ENCODE peak calls at places on chromosomes 16 and 17, in seven cellular contexts. D, M, N, O, P, G and Y are unnamed samples.

GRCh38 chr16:50393461-50394214 is 24.9 kb upstream of the BRD7 start:
- DNase-seq in N (no peak), P (no peak), D (no peak), G (no peak), M (no peak), O (no peak), Y (no peak)

GRCh38 chr16:77307764-77308561 is 108.8 kb downstream of the SYCE1L start:
- DNase-seq in N (no peak), D (no peak), G (no peak), P (no peak), M (no peak), O (peak), Y (no peak)

GRCh38 chr17:45101883-45102811 is 30.2 kb downstream of the PLCD3 start:
- DNase-seq in G (no peak), O (no peak), P (peak), M (no peak), D (no peak), N (no peak), Y (no peak)

GRCh38 chr16:78277374-78277773 is 177.9 kb downstream of the WWOX start:
- DNase-seq in G (no peak), M (no peak), O (no peak), D (no peak), P (no peak), N (no peak), Y (no peak)

GRCh38 chr17:29024456-29024952 is 18.4 kb upstream of the PIPOX start:
- DNase-seq in O (no peak), M (no peak), G (no peak), N (no peak), D (no peak), P (no peak), Y (no peak)

GRCh38 chr16:69834817-69835477 is 72.8 kb downstream of the WWP2 start:
- DNase-seq in P (no peak), M (no peak), D (no peak), O (no peak), G (no peak), N (no peak), Y (no peak)

GRCh38 chr16:87598431-87598830 is 3.9 kb upstream of the JPH3 start:
- DNase-seq in P (no peak), O (no peak), N (no peak), G (no peak), M (no peak), D (no peak), Y (no peak)

GRCh38 chr17:81712468-81713003 is 452 bp downstream of the SLC25A10 start:
- DNase-seq in P (no peak), M (no peak), O (no peak), G (no peak), N (no peak), D (no peak), Y (no peak)

GRCh38 chr17:63911041-63911635 is at the start of gene CSHL1:
- DNase-seq in P (no peak), D (no peak), M (no peak), G (no peak), O (no peak), N (no peak), Y (no peak)

GRCh38 chr16:10009691-10010090 is 172.5 kb downstream of the GRIN2A start:
- DNase-seq in O (no peak), P (no peak), D (no peak), N (no peak), G (no peak), M (no peak), Y (no peak)

GRCh38 chr16:88453621-88454314 is 688 bp downstream of the ZFPM1 start:
- DNase-seq in M (no peak), O (no peak), G (no peak), P (no peak), D (no peak), N (no peak), Y (peak)

GRCh38 chr16:11835891-11836652 is 15.3 kb downstream of the RSL1D1 start:
- DNase-seq in O (no peak), G (no peak), M (no peak), N (no peak), D (no peak), P (no peak), Y (no peak)

GRCh38 chr16:55489119-55489955 is 10.3 kb downstream of the MMP2 start:
- DNase-seq in G (no peak), O (no peak), P (no peak), D (no peak), M (no peak), N (peak), Y (no peak)

GRCh38 chr17:78562734-78563133 is 14.5 kb downstream of the DNAH17 start:
- DNase-seq in N (no peak), M (no peak), P (no peak), O (no peak), G (no peak), D (no peak), Y (no peak)

GRCh38 chr17:7559307-7560171 is 989 bp downstream of the TNFSF13 start:
- DNase-seq in D (no peak), G (no peak), N (no peak), M (no peak), P (no peak), O (no peak), Y (no peak)

GRCh38 chr16:89557230-89557935 is 3.1 kb upstream of the RPL13 start:
- DNase-seq in M (peak), G (no peak), N (peak), O (no peak), P (peak), D (no peak), Y (peak)

GRCh38 chr17:4938670-4939553 is 934 bp downstream of the SLC25A11 start:
- DNase-seq in P (no peak), M (no peak), O (no peak), N (no peak), G (no peak), D (no peak), Y (no peak)

GRCh38 chr17:35747540-35748017 is 5.5 kb downstream of the GAS2L2 start:
- DNase-seq in D (peak), O (no peak), M (peak), P (peak), G (peak), N (peak), Y (peak)

GRCh38 chr16:73068546-73069401 is 20.8 kb upstream of the ZFHX3 start:
- DNase-seq in D (no peak), N (peak), P (peak), G (no peak), M (peak), O (peak), Y (no peak)

GRCh38 chr16:67349172-67349571 is 22.6 kb downstream of the LRRC36 start:
- DNase-seq in O (no peak), P (no peak), D (no peak), M (no peak), G (no peak), N (no peak), Y (no peak)

GRCh38 chr16:50202926-50203624 is 50.0 kb downstream of the TENT4B start:
- DNase-seq in G (no peak), D (no peak), P (peak), M (no peak), N (no peak), O (peak), Y (no peak)